ENCODE peak calls at places on chromosomes 2 and 18, in six cellular contexts. U is upper lobe of left lung, H is H1, Z is sigmoid colon, W is stomach, O is GM12878. V is an unnamed sample.

GRCh38 chr2:53353372-53354111 is 414.1 kb upstream of the CHAC2 start:
- DNase-seq in U (no peak), H (no peak), Z (no peak), W (no peak), O (no peak), V (peak)

GRCh38 chr18:55998071-55998522 is 410.1 kb upstream of the TCF4 start:
- DNase-seq in U (no peak), H (no peak), Z (no peak), W (no peak), O (no peak), V (no peak)

GRCh38 chr18:10247402-10248117 is 206.9 kb upstream of the APCDD1 start:
- DNase-seq in U (no peak), H (no peak), Z (no peak), W (no peak), O (no peak), V (no peak)

GRCh38 chr2:191202209-191202721 is 42.9 kb upstream of the MYO1B start:
- DNase-seq in U (no peak), H (no peak), Z (no peak), W (no peak), O (no peak), V (no peak)

GRCh38 chr18:22494771-22495170 is 77.1 kb upstream of the CTAGE1 start:
- DNase-seq in U (no peak), H (no peak), Z (no peak), W (no peak), O (no peak), V (no peak)

GRCh38 chr18:9707381-9708056 is 582 bp upstream of the RAB31 start:
- DNase-seq in U (no peak), H (no peak), Z (peak), W (no peak), O (no peak), V (no peak)

GRCh38 chr18:3297025-3297984 is 35.4 kb downstream of the MYL12B start:
- DNase-seq in U (peak), H (peak), Z (peak), W (peak), O (peak), V (peak)

GRCh38 chr2:203280428-203281064 is 41.7 kb downstream of the CYP20A1 start:
- DNase-seq in U (no peak), H (no peak), Z (no peak), W (no peak), O (no peak), V (no peak)

GRCh38 chr2:3492951-3493609 is 26.3 kb downstream of the ADI1 start:
- DNase-seq in U (no peak), H (no peak), Z (no peak), W (peak), O (no peak), V (no peak)

GRCh38 chr2:200408428-200409311 is 101.2 kb downstream of the KCTD18 start:
- DNase-seq in U (no peak), H (no peak), Z (no peak), W (peak), O (no peak), V (peak)

GRCh38 chr18:74248189-74248975 is 43.4 kb downstream of the CYB5A start:
- DNase-seq in U (peak), H (no peak), Z (no peak), W (no peak), O (no peak), V (no peak)

DNA sequence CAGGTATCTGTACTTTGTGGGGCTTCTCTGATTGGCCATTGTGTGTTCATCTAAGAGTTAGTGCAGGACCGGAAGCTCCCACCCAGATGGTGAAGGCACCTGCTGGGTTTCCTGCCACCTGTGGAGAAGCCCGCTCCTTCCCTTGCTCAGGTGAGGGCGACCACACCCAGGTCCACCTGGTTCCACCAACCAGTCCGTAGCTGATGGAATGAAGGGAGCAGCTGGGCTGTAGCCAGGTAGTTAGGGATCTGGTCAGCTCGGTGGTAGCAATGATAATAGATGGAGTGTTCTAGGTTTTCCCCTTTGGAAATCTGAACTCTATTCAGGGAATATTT is 16.0 kb downstream of the SH3BP4 start:
- DNase-seq in U (no peak), H (no peak), Z (no peak), W (no peak), O (no peak), V (peak)
- TF ChIP-seq EP300 in U (no peak), H (no peak), Z (no peak), W (no peak), O (no peak), V (no peak)

DNA sequence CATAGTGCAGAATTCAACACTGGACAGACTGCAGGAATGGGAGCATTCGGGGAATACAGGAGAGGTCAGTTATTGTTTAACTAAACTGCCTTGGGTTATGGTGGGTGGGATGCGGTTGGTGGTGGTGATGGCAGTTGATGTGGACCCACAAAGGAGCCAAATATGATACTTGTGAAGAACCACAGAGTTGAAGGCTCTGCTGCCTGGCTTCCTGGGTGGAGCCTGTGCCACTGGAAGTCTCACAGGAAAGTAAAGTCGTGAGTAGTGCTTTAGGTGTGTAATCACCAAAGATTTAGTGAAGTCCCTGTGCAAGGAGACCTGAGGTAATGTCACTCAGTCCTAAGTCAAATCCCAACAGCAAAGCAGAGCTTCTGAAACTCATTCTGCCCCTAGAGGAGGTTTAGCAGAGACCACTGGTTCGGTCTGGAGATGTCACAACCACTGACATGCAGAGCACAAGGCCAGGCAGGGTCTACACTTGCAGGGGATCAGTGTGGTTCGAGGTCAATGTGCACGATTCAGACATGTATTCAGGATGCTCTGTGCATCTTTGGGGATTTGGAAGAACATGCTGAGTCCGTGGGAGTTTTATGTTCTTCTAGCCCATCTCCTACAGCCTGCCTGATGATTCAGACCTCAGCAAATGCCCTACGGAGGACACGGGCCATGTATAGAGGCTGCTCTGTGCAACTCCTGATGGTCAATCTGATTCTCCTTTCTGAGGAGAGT is 1150.9 kb downstream of the RPIA start:
- DNase-seq in U (no peak), H (no peak), Z (no peak), W (no peak), O (no peak), V (no peak)
- TF ChIP-seq CTCF in U (no peak), H (no peak), Z (no peak), W (no peak), O (no peak), V (no peak)

GRCh38 chr2:237691200-237691907 is 64.0 kb downstream of the LRRFIP1 start:
- DNase-seq in U (no peak), H (no peak), Z (no peak), W (no peak), O (no peak), V (peak)
- TF ChIP-seq POLR2AphosphoS5 in U (peak), H (no peak), Z (peak), W (peak), O (no peak), V (peak)

DNA sequence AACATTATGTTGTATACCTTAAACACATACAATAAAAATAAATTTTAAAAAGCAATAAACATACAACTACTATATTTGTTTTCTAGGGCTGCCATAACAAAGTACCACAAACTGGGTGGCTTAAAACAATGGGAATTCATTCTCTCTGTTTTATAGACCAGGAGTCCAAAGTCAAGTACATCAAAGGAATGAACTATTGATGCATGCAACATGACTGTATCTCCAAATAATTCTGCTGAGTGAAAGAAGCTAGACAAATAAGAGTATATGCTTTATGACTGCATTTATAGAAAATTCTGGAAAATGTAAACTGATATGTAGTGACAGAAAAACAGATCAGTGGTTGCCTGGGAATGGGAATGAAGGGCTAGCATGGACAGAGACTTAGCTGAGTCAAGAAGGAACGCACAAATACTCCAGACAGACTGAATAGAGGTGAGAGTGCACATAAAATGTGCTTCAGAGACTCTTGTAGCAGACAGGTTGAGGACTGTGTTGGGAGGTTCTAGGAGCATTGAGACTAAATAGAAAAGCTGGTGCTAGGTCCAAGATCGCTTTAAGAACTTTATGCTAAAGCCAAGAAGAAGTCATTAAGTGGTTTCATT is 11.0 kb upstream of the PLA2R1 start:
- DNase-seq in U (no peak), H (no peak), Z (no peak), W (no peak), O (no peak), V (no peak)
- TF ChIP-seq EP300 in U (no peak), H (no peak), Z (no peak), W (no peak), O (no peak), V (no peak)

DNA sequence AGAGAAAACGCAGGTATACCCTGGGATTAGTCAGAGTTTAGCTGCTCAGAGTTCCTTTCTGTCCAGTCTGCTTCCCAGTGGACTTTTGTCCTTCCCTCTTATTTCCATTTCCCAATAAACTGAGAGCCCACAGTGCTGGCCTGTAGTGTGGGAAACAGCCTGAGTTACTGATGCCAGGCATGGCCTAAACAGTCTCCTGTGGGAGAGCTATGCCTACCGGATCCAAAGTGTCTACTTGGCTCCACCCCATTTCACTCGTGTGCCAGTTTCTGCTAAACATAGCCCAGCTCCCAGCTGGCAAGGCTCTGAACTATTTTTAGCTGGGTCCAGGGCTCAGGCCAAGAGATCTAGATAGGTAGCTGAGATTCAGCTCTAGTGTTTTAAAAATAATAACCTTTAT is 15.6 kb upstream of the PPP1CB start:
- DNase-seq in U (peak), H (no peak), Z (peak), W (peak), O (no peak), V (peak)
- TF ChIP-seq CTCF in U (no peak), H (no peak), Z (no peak), W (no peak), O (no peak), V (no peak)

GRCh38 chr18:48539406-48540328 is 836 bp downstream of the CTIF start:
- DNase-seq in U (peak), H (no peak), Z (peak), W (peak), O (no peak), V (peak)
- TF ChIP-seq POLR2AphosphoS5 in U (no peak), H (no peak), Z (peak), W (no peak), O (no peak), V (no peak)

V was measured in transverse colon.